ENCODE peak calls at places on chromosome 19, in nine cellular contexts. H, G, N, W, I, Z, T, O and B are unnamed samples.

GRCh38 chr19:18990128-18990708 is 43.1 kb downstream of the SUGP2 start:
- DNase-seq in G (no peak), T (no peak), I (no peak), N (no peak), H (no peak), O (no peak), W (no peak), Z (no peak), B (no peak)

GRCh38 chr19:14559916-14560775 is 11.7 kb downstream of the NDUFB7 start:
- DNase-seq in H (no peak), I (no peak), O (no peak), G (peak), T (no peak), W (no peak), N (no peak), Z (no peak), B (peak)

GRCh38 chr19:32458500-32459123 is 53.0 kb downstream of the DPY19L3 start:
- DNase-seq in G (no peak), I (no peak), N (no peak), W (no peak), Z (peak), H (no peak), O (no peak), T (no peak), B (no peak)

GRCh38 chr19:4583961-4584669 is 24.6 kb upstream of the SEMA6B start:
- DNase-seq in O (no peak), I (no peak), Z (no peak), G (no peak), N (no peak), T (peak), W (no peak), H (no peak), B (no peak)

GRCh38 chr19:49678970-49679831 is 2.1 kb downstream of the PRMT1 start:
- DNase-seq in W (no peak), G (no peak), T (no peak), N (no peak), H (no peak), Z (no peak), I (no peak), O (no peak), B (no peak)

GRCh38 chr19:19280561-19280960 is 7.5 kb upstream of the TM6SF2 start:
- DNase-seq in Z (peak), G (peak), H (no peak), O (no peak), T (peak), W (no peak), I (no peak), N (no peak), B (peak)

GRCh38 chr19:18452386-18452785 is 14.5 kb upstream of the ISYNA1 start:
- DNase-seq in G (no peak), O (no peak), T (no peak), N (no peak), W (no peak), Z (no peak), H (no peak), I (no peak), B (no peak)

GRCh38 chr19:38265213-38265861 is 964 bp downstream of the SPINT2 start:
- DNase-seq in G (peak), O (no peak), T (no peak), N (no peak), Z (no peak), H (no peak), I (peak), W (no peak), B (no peak)